ENCODE peak calls at places on chromosomes 5 and 9, in ten cellular contexts. Y, R, Z, X, Q, K, F, L, H and E are unnamed samples.

GRCh38 chr5:161851691-161852299 is 3.9 kb downstream of the GABRA1 start:
- DNase-seq in Y (no peak), R (no peak), Z (no peak), X (no peak), Q (no peak), K (peak), F (no peak), L (peak), H (no peak), E (peak)

GRCh38 chr9:37700131-37700530 is 49.4 kb downstream of the FRMPD1 start:
- DNase-seq in Y (no peak), R (no peak), Z (no peak), X (no peak), Q (no peak), K (no peak), F (no peak), L (no peak), H (no peak), E (no peak)

GRCh38 chr9:99822096-99822595 is 461 bp downstream of the NR4A3 start:
- DNase-seq in Y (no peak), R (no peak), Z (no peak), X (no peak), Q (no peak), K (peak), F (no peak), L (no peak), H (peak), E (peak)

GRCh38 chr5:1130218-1130946 is 18.5 kb upstream of the SLC12A7 start:
- DNase-seq in Y (no peak), R (no peak), Z (peak), X (no peak), Q (no peak), K (no peak), F (peak), L (no peak), H (peak), E (no peak)

GRCh38 chr5:180214870-180215737 is 6.1 kb upstream of the RASGEF1C start:
- DNase-seq in Y (no peak), R (no peak), Z (no peak), X (no peak), Q (no peak), K (no peak), F (peak), L (no peak), H (no peak), E (no peak)

GRCh38 chr5:77852514-77853352 is 76.6 kb upstream of the TBCA start:
- DNase-seq in Y (no peak), R (peak), Z (no peak), X (no peak), Q (peak), K (peak), F (peak), L (peak), H (peak), E (peak)

GRCh38 chr5:34791761-34792244 is 47.2 kb upstream of the TTC23L start:
- DNase-seq in Y (no peak), R (no peak), Z (no peak), X (no peak), Q (peak), K (peak), F (no peak), L (no peak), H (no peak), E (peak)

GRCh38 chr5:176800024-176800423 is 10.3 kb upstream of the UNC5A start:
- DNase-seq in Y (no peak), R (no peak), Z (no peak), X (no peak), Q (no peak), K (no peak), F (no peak), L (no peak), H (no peak), E (no peak)

GRCh38 chr9:14350766-14351165 is 36.8 kb upstream of the NFIB start:
- DNase-seq in Y (no peak), R (no peak), Z (no peak), X (peak), Q (no peak), K (no peak), F (no peak), L (no peak), H (no peak), E (peak)

GRCh38 chr9:20624201-20625002 is 2.1 kb upstream of the MLLT3 start:
- DNase-seq in Y (no peak), R (peak), Z (peak), X (no peak), Q (peak), K (peak), F (no peak), L (peak), H (peak), E (peak)

GRCh38 chr9:134218230-134218629 is 53.9 kb upstream of the RNU6ATAC start:
- DNase-seq in Y (no peak), R (no peak), Z (no peak), X (no peak), Q (no peak), K (no peak), F (no peak), L (no peak), H (no peak), E (no peak)

GRCh38 chr9:11199335-11199734 is 586.5 kb upstream of the PTPRD start:
- DNase-seq in Y (no peak), R (no peak), Z (no peak), X (no peak), Q (no peak), K (no peak), F (no peak), L (peak), H (no peak), E (no peak)

GRCh38 chr5:54742417-54742889 is 224.9 kb downstream of the SNX18 start:
- DNase-seq in Y (no peak), R (no peak), Z (peak), X (no peak), Q (no peak), K (peak), F (no peak), L (peak), H (peak), E (peak)

GRCh38 chr5:73763300-73764032 is 137.5 kb downstream of the ARHGEF28 start:
- DNase-seq in Y (no peak), R (no peak), Z (peak), X (no peak), Q (no peak), K (peak), F (no peak), L (no peak), H (no peak), E (no peak)

GRCh38 chr9:8366161-8366926 is 566.8 kb upstream of the DMAC1 start:
- DNase-seq in Y (no peak), R (no peak), Z (no peak), X (no peak), Q (no peak), K (no peak), F (no peak), L (no peak), H (no peak), E (no peak)

GRCh38 chr5:59586811-59587340 is 306.6 kb downstream of the PDE4D start:
- DNase-seq in Y (no peak), R (no peak), Z (no peak), X (no peak), Q (no peak), K (peak), F (no peak), L (no peak), H (no peak), E (no peak)
- H3K27ac ChIP-seq in Y (no peak), R (no peak), Z (no peak), X (no peak), Q (no peak), K (no peak), F (no peak), L (no peak), H (peak), E (no peak)

GRCh38 chr5:141489841-141490240 is 960 bp downstream of the PCDHGC5 start:
- DNase-seq in Y (no peak), R (no peak), Z (no peak), X (no peak), Q (no peak), K (no peak), F (no peak), L (no peak), H (no peak), E (no peak)
- H3K27ac ChIP-seq in Y (no peak), R (no peak), Z (no peak), X (no peak), Q (peak), K (peak), F (no peak), L (no peak), H (no peak), E (no peak)

DNA sequence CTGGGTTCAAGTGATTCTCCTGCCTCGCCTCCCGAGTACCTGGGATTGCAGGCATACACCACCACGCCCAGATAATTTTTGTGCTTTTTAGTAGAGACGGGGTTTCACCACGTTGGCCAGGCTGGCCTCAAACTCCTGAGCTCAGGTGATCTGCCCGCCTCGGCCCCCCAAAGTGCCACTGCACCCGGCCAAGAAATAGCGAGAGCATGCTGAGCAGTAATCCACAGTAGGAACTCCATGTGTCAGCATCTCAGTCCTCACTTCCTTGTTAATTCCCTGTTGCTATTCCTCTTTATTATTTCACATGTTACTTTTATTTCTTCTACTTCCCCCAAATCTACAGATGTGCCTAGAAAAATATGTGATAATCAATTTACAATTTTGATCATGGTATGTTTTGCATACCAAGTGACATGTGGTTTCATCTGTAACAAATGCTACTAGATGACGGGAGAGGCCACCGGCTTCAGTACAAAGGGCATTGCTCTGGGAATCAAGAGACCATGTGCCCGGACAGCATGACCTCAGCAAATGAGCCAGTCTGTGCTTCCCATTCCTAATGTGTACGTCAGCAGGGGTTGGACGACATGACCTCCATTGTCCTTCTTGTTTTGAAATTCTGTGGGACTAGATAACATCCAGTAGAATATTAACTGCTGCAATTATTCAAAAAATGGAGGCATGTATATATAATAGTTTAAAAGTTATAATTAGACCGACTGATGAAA is 61.6 kb downstream of the FNBP1 start:
- DNase-seq in Y (peak), R (no peak), Z (peak), X (peak), Q (peak), K (no peak), F (no peak), L (no peak), H (peak), E (peak)
- H3K27ac ChIP-seq in Y (peak), R (no peak), Z (no peak), X (no peak), Q (peak), K (no peak), F (no peak), L (no peak), H (peak), E (no peak)

DNA sequence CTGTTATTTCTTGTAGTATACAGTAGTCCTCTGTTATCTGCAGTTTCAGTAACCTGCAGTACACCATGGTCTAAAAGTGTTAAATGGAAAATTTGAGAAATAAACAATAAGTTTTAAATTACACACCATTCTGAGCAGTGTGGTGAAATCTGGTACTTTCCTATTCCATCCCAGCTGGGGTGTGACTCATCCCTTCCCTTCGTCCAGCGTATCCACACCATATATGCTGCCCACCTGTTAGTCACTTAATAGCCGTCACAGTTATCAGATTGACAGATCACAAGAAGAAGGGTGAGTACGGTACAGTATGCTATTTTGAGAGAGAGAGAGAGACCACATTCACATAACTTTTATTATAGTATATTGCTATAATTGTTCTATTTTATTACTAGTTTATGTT is 28.9 kb downstream of the FAM151B start:
- DNase-seq in Y (no peak), R (no peak), Z (peak), X (no peak), Q (no peak), K (peak), F (no peak), L (no peak), H (no peak), E (peak)
- H3K27ac ChIP-seq in Y (no peak), R (no peak), Z (no peak), X (no peak), Q (no peak), K (no peak), F (no peak), L (no peak), H (no peak), E (no peak)

DNA sequence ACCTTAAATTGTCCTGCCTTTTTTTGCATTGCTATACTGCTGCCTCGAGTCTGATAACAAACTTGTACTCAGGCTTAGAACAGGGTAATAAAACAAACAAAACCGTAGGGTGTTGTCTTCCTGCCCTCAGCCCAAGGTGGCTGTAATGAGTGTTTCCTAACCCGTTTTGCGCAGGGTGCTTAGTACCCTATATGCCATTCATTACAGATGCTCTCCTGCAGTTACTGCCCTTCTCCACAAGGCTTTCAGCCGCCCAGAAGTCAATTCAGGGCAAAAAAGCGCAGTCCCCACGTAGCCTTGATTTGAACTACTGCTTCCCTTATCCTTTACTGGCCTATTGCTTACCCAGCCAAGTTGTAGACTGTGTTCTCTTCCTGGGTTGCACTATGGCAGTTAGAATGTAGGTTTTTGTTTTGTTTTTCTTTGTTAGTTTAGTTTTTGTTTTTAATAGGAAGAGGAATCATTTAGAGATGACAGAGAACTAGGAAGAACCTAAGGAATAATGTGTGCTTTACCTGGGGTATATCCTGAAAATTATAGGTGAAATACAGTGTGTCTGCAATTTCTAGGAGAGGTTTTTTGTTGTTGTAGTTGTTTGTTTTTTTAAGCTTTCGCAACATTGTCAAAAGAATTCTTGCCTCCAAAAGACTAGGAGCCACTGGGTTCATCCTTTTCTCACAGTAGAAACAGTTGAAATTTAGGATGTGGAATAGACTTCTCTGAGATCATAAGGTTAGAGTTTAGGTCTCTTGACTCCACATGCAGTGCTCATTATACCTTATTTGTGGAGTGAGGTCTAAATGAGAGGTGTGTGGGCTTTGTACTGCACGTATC is 1.3 kb downstream of the HMGXB3 start:
- DNase-seq in Y (no peak), R (no peak), Z (peak), X (no peak), Q (peak), K (peak), F (no peak), L (peak), H (peak), E (peak)
- H3K27ac ChIP-seq in Y (peak), R (peak), Z (no peak), X (peak), Q (peak), K (peak), F (peak), L (no peak), H (peak), E (no peak)

GRCh38 chr5:150148408-150148927 is 7.2 kb downstream of the PDGFRB start:
- DNase-seq in Y (no peak), R (no peak), Z (no peak), X (peak), Q (no peak), K (peak), F (no peak), L (no peak), H (no peak), E (peak)
- H3K27ac ChIP-seq in Y (peak), R (peak), Z (no peak), X (peak), Q (peak), K (peak), F (peak), L (no peak), H (peak), E (no peak)

DNA sequence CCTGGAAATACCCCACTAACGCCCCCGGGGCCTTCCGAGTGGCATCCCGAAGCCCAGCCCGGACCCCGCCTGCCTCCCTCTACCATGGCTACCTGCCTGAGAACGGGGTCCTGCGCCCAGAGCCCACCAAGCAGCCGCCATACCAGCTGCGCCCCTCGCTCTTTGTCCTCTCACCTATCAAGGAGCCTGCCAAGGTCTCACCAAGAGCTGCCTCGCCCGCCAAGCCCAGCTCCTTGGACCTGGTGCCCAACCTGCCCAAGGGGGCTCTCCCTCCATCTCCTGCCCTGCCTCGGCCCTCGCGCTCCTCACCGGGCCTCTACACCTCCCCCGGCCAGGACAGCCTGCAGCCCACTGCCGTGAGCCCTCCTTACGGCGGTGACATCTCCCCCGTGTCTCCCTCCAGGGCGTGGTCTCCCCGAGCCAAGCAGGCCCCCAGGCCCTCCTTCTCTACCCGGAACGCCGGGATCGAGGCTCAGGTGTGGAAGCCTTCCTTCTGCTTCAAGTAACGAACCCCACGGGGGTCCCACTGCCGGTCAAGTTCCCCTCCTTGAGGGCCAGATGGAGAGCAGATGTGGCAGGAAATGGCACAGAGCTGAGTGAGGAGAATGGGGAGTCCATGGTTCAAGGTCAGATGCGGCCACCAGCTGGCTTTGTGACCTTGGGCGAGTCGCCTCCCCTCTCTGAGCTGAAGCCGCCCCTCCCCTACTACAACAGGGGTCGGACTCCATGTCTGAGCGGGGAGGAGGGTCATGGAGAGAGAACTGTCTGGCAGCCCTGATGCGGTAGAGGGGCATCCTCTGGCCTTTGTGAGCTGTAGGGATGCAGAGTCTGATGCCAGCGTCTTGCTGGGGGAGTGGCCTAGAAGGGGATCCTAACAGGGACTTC is 9.6 kb downstream of the SYNPO start:
- DNase-seq in Y (no peak), R (no peak), Z (no peak), X (no peak), Q (peak), K (no peak), F (no peak), L (no peak), H (no peak), E (no peak)
- H3K27ac ChIP-seq in Y (peak), R (no peak), Z (no peak), X (peak), Q (peak), K (no peak), F (no peak), L (no peak), H (no peak), E (no peak)

GRCh38 chr5:154603485-154603884 is 125.5 kb upstream of the HAND1 start:
- DNase-seq in Y (no peak), R (no peak), Z (no peak), X (no peak), Q (no peak), K (no peak), F (no peak), L (no peak), H (no peak), E (no peak)

GRCh38 chr5:154603978-154604679 is 126.1 kb upstream of the HAND1 start:
- DNase-seq in Y (no peak), R (no peak), Z (no peak), X (no peak), Q (peak), K (peak), F (peak), L (peak), H (peak), E (peak)

GRCh38 chr5:154601014-154601413 is 123.0 kb upstream of the HAND1 start:
- DNase-seq in Y (no peak), R (no peak), Z (no peak), X (no peak), Q (no peak), K (no peak), F (no peak), L (no peak), H (no peak), E (no peak)

GRCh38 chr5:154606246-154606645 is 128.2 kb upstream of the HAND1 start:
- DNase-seq in Y (no peak), R (no peak), Z (no peak), X (no peak), Q (no peak), K (no peak), F (no peak), L (no peak), H (no peak), E (no peak)

GRCh38 chr5:154603011-154603410 is 125.0 kb upstream of the HAND1 start:
- DNase-seq in Y (no peak), R (no peak), Z (no peak), X (no peak), Q (no peak), K (no peak), F (no peak), L (no peak), H (no peak), E (no peak)
- H3K27ac ChIP-seq in Y (no peak), R (no peak), Z (no peak), X (no peak), Q (no peak), K (no peak), F (no peak), L (no peak), H (no peak), E (peak)

GRCh38 chr5:175288048-175288621 is 155.8 kb downstream of the DRD1 start:
- DNase-seq in Y (no peak), R (no peak), Z (no peak), X (no peak), Q (no peak), K (peak), F (no peak), L (no peak), H (no peak), E (peak)
- H3K27ac ChIP-seq in Y (no peak), R (no peak), Z (no peak), X (peak), Q (no peak), K (no peak), F (no peak), L (no peak), H (no peak), E (no peak)